ENCODE peak calls at places on chromosome 19, in six cellular contexts. G is aorta, Q is astrocyte of the spinal cord, F is colonic mucosa, J is coronary artery, Z is Peyer's patch. Y is an unnamed sample.

GRCh38 chr19:38228491-38229439 is 4.7 kb upstream of the DPF1 start:
- DNase-seq in G (no peak), Q (no peak), F (no peak), J (no peak), Z (no peak), Y (no peak)

GRCh38 chr19:19250196-19250801 is 22.8 kb downstream of the TM6SF2 start:
- DNase-seq in G (no peak), Q (no peak), F (no peak), J (no peak), Z (no peak), Y (no peak)

GRCh38 chr19:30450101-30450500 is 77.9 kb downstream of the ZNF536 start:
- DNase-seq in G (no peak), Q (peak; percentile 6), F (peak; percentile 30), J (no peak), Z (no peak), Y (no peak)

GRCh38 chr19:2560369-2560768 is 84.4 kb downstream of the GADD45B start:
- DNase-seq in G (peak; percentile 30), Q (no peak), F (no peak), J (no peak), Z (no peak), Y (no peak)

GRCh38 chr19:50325310-50326100 is 3.7 kb downstream of the KCNC3 start:
- DNase-seq in G (peak; percentile 70), Q (peak; percentile 5), F (peak; percentile 54), J (no peak), Z (peak; percentile 77), Y (peak; percentile 17)

GRCh38 chr19:38046254-38047047 is 139.4 kb downstream of the SIPA1L3 start:
- DNase-seq in G (no peak), Q (no peak), F (peak; percentile 31), J (no peak), Z (peak; percentile 74), Y (no peak)

GRCh38 chr19:13781547-13781946 is 7.3 kb downstream of the C19orf53 start:
- DNase-seq in G (peak; percentile 92), Q (peak; percentile 85), F (peak; percentile 83), J (peak; percentile 94), Z (peak; percentile 70), Y (peak; percentile 96)

GRCh38 chr19:17075860-17076538 is 422 bp downstream of the MYO9B start:
- DNase-seq in G (peak; percentile 72), Q (peak; percentile 30), F (peak; percentile 55), J (no peak), Z (peak; percentile 80), Y (peak; percentile 51)

GRCh38 chr19:4597975-4598671 is 38.6 kb upstream of the SEMA6B start:
- DNase-seq in G (peak; percentile 61), Q (no peak), F (peak; percentile 45), J (no peak), Z (peak; percentile 53), Y (peak; percentile 57)

GRCh38 chr19:47421844-47422395 is 2.6 kb upstream of the MEIS3 start:
- DNase-seq in G (no peak), Q (no peak), F (no peak), J (no peak), Z (no peak), Y (no peak)

GRCh38 chr19:19064098-19064722 is 416 bp downstream of the SLC25A42 start:
- DNase-seq in G (no peak), Q (no peak), F (peak; percentile 37), J (no peak), Z (no peak), Y (no peak)

GRCh38 chr19:39514840-39515550 is at the start of gene SELENOV:
- DNase-seq in G (peak; percentile 47), Q (no peak), F (no peak), J (no peak), Z (no peak), Y (no peak)

GRCh38 chr19:46009530-46010510 is 13.0 kb downstream of the PGLYRP1 start:
- DNase-seq in G (peak; percentile 62), Q (peak; percentile 62), F (peak; percentile 74), J (no peak), Z (peak; percentile 84), Y (peak; percentile 77)

GRCh38 chr19:19552811-19553210 is 14.7 kb downstream of the CILP2 start:
- DNase-seq in G (no peak), Q (no peak), F (no peak), J (no peak), Z (no peak), Y (peak; percentile 39)

GRCh38 chr19:13954185-13954584 is 1.9 kb downstream of the DCAF15 start:
- DNase-seq in G (no peak), Q (no peak), F (no peak), J (no peak), Z (no peak), Y (no peak)

DNA sequence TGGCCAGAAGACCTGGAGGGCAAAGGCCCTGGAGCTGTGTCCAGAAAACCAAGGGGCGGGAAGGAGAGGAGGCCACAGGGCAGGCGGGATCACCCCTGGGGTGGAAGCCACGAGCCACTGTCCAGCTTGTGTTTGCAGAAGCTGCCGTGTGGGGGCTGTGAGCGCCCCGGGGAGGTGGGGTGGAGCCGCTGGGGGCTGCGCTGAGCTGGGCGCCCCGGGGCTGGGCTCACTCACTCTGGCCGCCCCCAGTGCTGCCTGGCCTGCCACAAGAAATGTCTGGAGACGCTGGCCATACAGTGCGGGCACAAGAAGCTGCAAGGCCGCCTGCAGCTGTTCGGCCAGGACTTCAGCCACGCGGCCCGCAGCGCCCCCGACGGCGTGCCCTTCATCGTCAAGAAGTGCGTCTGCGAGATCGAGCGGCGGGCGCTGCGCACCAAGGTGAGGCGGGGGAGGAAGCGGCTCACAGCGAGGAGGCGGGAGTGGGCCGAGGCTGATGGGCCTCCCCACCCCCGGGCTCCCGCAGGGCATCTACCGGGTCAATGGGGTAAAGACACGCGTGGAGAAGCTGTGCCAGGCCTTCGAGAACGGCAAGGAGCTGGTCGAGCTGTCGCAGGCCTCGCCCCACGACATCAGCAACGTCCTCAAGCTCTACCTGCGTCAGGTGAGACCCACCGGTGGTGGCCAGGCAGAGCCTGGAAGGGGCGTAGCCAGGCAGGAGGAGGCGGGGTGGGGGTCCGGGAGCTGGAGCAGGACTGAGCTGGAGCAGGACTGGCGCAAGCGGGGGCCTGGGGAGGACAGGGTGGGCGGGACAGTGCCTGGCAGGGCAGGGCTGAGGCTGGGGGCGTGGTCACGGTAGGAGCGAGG is 13.6 kb downstream of the POLR2E start:
- DNase-seq in G (no peak), Q (no peak), F (no peak), J (no peak), Z (no peak), Y (no peak)
- H3K4me3 ChIP-seq in G (no peak overlapping the region), Q (no peak overlapping the region), F (peak overlapping the region; percentile 11), J (peak overlapping the region; percentile 48), Z (peak overlapping the region; percentile 33), Y (no peak overlapping the region)

DNA sequence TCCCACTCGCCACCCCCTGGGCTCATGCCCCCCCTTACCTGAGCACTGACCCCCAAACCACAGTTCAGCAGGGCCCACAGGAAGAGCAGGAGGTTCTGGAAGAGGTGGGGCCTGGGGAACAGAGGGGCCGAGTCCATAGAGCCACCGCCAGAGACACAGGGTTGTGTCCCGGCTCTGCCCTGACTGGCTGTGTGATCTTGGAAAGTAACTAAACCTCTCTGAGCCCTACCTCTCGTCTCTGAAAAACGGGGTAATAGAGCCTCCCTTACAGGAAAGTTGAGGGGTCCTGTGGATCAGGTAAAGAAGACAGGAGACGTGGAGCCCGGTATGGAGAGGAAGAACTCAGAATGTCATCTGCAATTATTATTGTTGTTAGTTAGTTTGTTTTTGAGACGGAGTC is 2.0 kb downstream of the ADAMTSL5 start:
- DNase-seq in G (no peak), Q (no peak), F (no peak), J (no peak), Z (no peak), Y (no peak)
- H3K4me3 ChIP-seq in G (no peak overlapping the region), Q (no peak overlapping the region), F (no peak overlapping the region), J (no peak overlapping the region), Z (no peak overlapping the region), Y (no peak overlapping the region)

GRCh38 chr19:40599331-40600085 is 1.7 kb upstream of the LTBP4 start:
- DNase-seq in G (peak; percentile 50), Q (no peak), F (no peak), J (peak; percentile 80), Z (no peak), Y (no peak)

GRCh38 chr19:40596608-40597328 is 4.4 kb upstream of the LTBP4 start:
- DNase-seq in G (peak; percentile 76), Q (peak; percentile 59), F (peak; percentile 54), J (peak; percentile 84), Z (peak; percentile 67), Y (peak; percentile 72)

GRCh38 chr19:40598918-40599307 is 2.3 kb upstream of the LTBP4 start:
- DNase-seq in G (no peak), Q (no peak), F (no peak), J (peak; percentile 76), Z (no peak), Y (no peak)

GRCh38 chr19:40597329-40597838 is 3.8 kb upstream of the LTBP4 start:
- DNase-seq in G (no peak), Q (no peak), F (no peak), J (no peak), Z (no peak), Y (no peak)

GRCh38 chr19:40598121-40598917 is 2.9 kb upstream of the LTBP4 start:
- DNase-seq in G (peak; percentile 91), Q (peak; percentile 90), F (peak; percentile 92), J (peak; percentile 92), Z (peak; percentile 94), Y (peak; percentile 89)
- H3K4me3 ChIP-seq in G (no peak overlapping the region), Q (peak overlapping the region; percentile 53), F (no peak overlapping the region), J (peak overlapping the region; percentile 27), Z (no peak overlapping the region), Y (peak overlapping the region; percentile 26)

GRCh38 chr19:11481777-11482383 is 1.0 kb upstream of the ELAVL3 start:
- DNase-seq in G (peak; percentile 77), Q (peak; percentile 71), F (peak; percentile 51), J (no peak), Z (peak; percentile 71), Y (peak; percentile 85)
- H3K4me3 ChIP-seq in G (no peak overlapping the region), Q (peak overlapping the region; percentile 26), F (peak overlapping the region; percentile 22), J (peak overlapping the region; percentile 67), Z (peak overlapping the region; percentile 36), Y (peak overlapping the region; percentile 70)

GRCh38 chr19:6744381-6745288 is 5.2 kb downstream of the TRIP10 start:
- DNase-seq in G (peak; percentile 89), Q (peak; percentile 79), F (peak; percentile 94), J (peak; percentile 96), Z (peak; percentile 86), Y (peak; percentile 76)
- H3K4me3 ChIP-seq in G (no peak overlapping the region), Q (no peak overlapping the region), F (no peak overlapping the region), J (peak overlapping the region; percentile 62), Z (no peak overlapping the region), Y (no peak overlapping the region)

GRCh38 chr19:22427587-22428298 is 5.6 kb upstream of the ZNF98 start:
- DNase-seq in G (no peak), Q (no peak), F (no peak), J (no peak), Z (no peak), Y (no peak)
- H3K4me3 ChIP-seq in G (no peak overlapping the region), Q (no peak overlapping the region), F (no peak overlapping the region), J (peak overlapping the region; percentile 52), Z (no peak overlapping the region), Y (no peak overlapping the region)

GRCh38 chr19:11322269-11323024 is 17.0 kb downstream of the RAB3D start:
- DNase-seq in G (no peak), Q (no peak), F (no peak), J (no peak), Z (no peak), Y (peak; percentile 57)
- H3K4me3 ChIP-seq in G (no peak overlapping the region), Q (no peak overlapping the region), F (no peak overlapping the region), J (no peak overlapping the region), Z (no peak overlapping the region), Y (no peak overlapping the region)

Y was measured in mesenchymal stem cell.